ENCODE peak calls at places on chromosomes 3 and 15, in five cellular contexts. J is cardiac muscle cell, I is GM23248, L is H7, K is NT2/D1. U is an unnamed sample. For H3K36me3, the result is how much of the 10 kb centered on the place peaks cover.

GRCh38 chr3:64824281-64824980 is 136.6 kb upstream of the ADAMTS9 start:
- DNase-seq in J (no peak), I (no peak), L (no peak), K (no peak), U (no peak)

GRCh38 chr3:127457094-127457475 is 133.4 kb downstream of the TPRA1 start:
- DNase-seq in J (peak), I (peak), L (peak), K (no peak), U (no peak)

GRCh38 chr3:86978111-86978528 is 12.8 kb downstream of the VGLL3 start:
- DNase-seq in J (no peak), I (peak), L (no peak), K (no peak), U (peak)

GRCh38 chr15:40249477-40250303 is 10.8 kb downstream of the PAK6 start:
- DNase-seq in J (no peak), I (peak), L (peak), K (no peak), U (no peak)

GRCh38 chr15:68375716-68376220 is 56.2 kb downstream of the ITGA11 start:
- DNase-seq in J (no peak), I (no peak), L (no peak), K (no peak), U (no peak)

GRCh38 chr3:123054422-123054821 is 12.4 kb upstream of the PDIA5 start:
- DNase-seq in J (no peak), I (no peak), L (no peak), K (no peak), U (peak)

GRCh38 chr15:94834494-94834893 is 603.1 kb downstream of the MCTP2 start:
- DNase-seq in J (no peak), I (no peak), L (no peak), K (no peak), U (no peak)

GRCh38 chr3:40308725-40309438 is 625 bp upstream of the EIF1B start:
- DNase-seq in J (no peak), I (no peak), L (no peak), K (no peak), U (no peak)

GRCh38 chr3:173553635-173554280 is 156.2 kb downstream of the NLGN1 start:
- DNase-seq in J (peak), I (peak), L (peak), K (peak), U (peak)

GRCh38 chr3:45596290-45596791 is 1.8 kb downstream of the LIMD1 start:
- DNase-seq in J (no peak), I (no peak), L (no peak), K (no peak), U (no peak)

GRCh38 chr15:34837246-34838016 is 42.1 kb upstream of the ACTC1 start:
- DNase-seq in J (no peak), I (peak), L (no peak), K (no peak), U (peak)

GRCh38 chr3:43238801-43239200 is 47.5 kb upstream of the SNRK start:
- DNase-seq in J (no peak), I (no peak), L (no peak), K (no peak), U (no peak)

GRCh38 chr15:85532689-85533088 is 152.3 kb downstream of the AKAP13 start:
- DNase-seq in J (no peak), I (no peak), L (no peak), K (no peak), U (peak)

GRCh38 chr15:65558336-65558735 is 28.1 kb downstream of the HACD3 start:
- DNase-seq in J (no peak), I (peak), L (no peak), K (no peak), U (no peak)

GRCh38 chr15:60787737-60788513 is 309.0 kb upstream of the ICE2 start:
- DNase-seq in J (no peak), I (peak), L (peak), K (no peak), U (no peak)

GRCh38 chr3:151445283-151446001 is 15.4 kb downstream of the IGSF10 start:
- DNase-seq in J (no peak), I (peak), L (no peak), K (no peak), U (peak)

GRCh38 chr3:46861293-46861995 is 1.8 kb downstream of the MYL3 start:
- DNase-seq in J (peak), I (no peak), L (no peak), K (no peak), U (no peak)

GRCh38 chr3:31653464-31653863 is 120.7 kb downstream of the STT3B start:
- DNase-seq in J (no peak), I (no peak), L (no peak), K (no peak), U (no peak)

GRCh38 chr3:143737065-143737464 is 111.2 kb downstream of the SLC9A9 start:
- DNase-seq in J (no peak), I (peak), L (no peak), K (no peak), U (no peak)

GRCh38 chr3:146128939-146129338 is 32.0 kb downstream of the PLOD2 start:
- DNase-seq in J (no peak), I (no peak), L (no peak), K (no peak), U (no peak)

GRCh38 chr3:38560284-38560683 is 64.1 kb downstream of the EXOG start:
- DNase-seq in J (no peak), I (no peak), L (no peak), K (no peak), U (no peak)

GRCh38 chr15:69523010-69524001 is 70.7 kb downstream of the RPLP1 start:
- DNase-seq in J (peak), I (peak), L (peak), K (peak), U (peak)

GRCh38 chr15:65207280-65207679 is 4.0 kb downstream of the CILP start:
- DNase-seq in J (no peak), I (no peak), L (no peak), K (no peak), U (no peak)

GRCh38 chr15:83379574-83379973 is 67.6 kb upstream of the SH3GL3 start:
- DNase-seq in J (no peak), I (peak), L (peak), K (no peak), U (peak)

GRCh38 chr15:92636401-92636949 is 19.1 kb downstream of the FAM174B start:
- DNase-seq in J (no peak), I (no peak), L (no peak), K (no peak), U (no peak)

GRCh38 chr3:52210037-52210436 is 12.1 kb downstream of the ALAS1 start:
- DNase-seq in J (no peak), I (no peak), L (no peak), K (no peak), U (no peak)

GRCh38 chr3:168870892-168871291 is 775.2 kb upstream of the GOLIM4 start:
- DNase-seq in J (no peak), I (peak), L (no peak), K (no peak), U (no peak)

GRCh38 chr3:186099178-186099577 is 9.7 kb downstream of the ETV5 start:
- DNase-seq in J (peak), I (peak), L (no peak), K (no peak), U (peak)

GRCh38 chr3:156630081-156630772 is 44.2 kb upstream of the TIPARP start:
- DNase-seq in J (no peak), I (peak), L (peak), K (no peak), U (no peak)

GRCh38 chr3:127675651-127676391 is 3.1 kb downstream of the ABTB1 start:
- DNase-seq in J (no peak), I (no peak), L (no peak), K (no peak), U (no peak)

GRCh38 chr15:96619171-96619570 is 288.7 kb downstream of the NR2F2 start:
- DNase-seq in J (peak), I (no peak), L (peak), K (peak), U (no peak)

GRCh38 chr3:16328124-16328523 is 63.1 kb downstream of the OXNAD1 start:
- DNase-seq in J (no peak), I (no peak), L (no peak), K (no peak), U (no peak)

GRCh38 chr3:195760345-195760983 is 39.7 kb downstream of the MUC20 start:
- DNase-seq in J (no peak), I (no peak), L (peak), K (no peak), U (no peak)

GRCh38 chr15:100468265-100468664 is 60.5 kb downstream of the CERS3 start:
- DNase-seq in J (peak), I (peak), L (no peak), K (no peak), U (peak)

GRCh38 chr15:67085818-67086649 is 20.6 kb downstream of the SMAD3 start:
- DNase-seq in J (no peak), I (peak), L (no peak), K (no peak), U (no peak)

GRCh38 chr3:13879946-13880810 is at the start of gene WNT7A:
- DNase-seq in J (peak), I (peak), L (peak), K (no peak), U (peak)

GRCh38 chr3:13879102-13879945 is 547 bp downstream of the WNT7A start:
- DNase-seq in J (peak), I (no peak), L (peak), K (no peak), U (no peak)

GRCh38 chr3:13880811-13881156 is 913 bp upstream of the WNT7A start:
- DNase-seq in J (no peak), I (no peak), L (no peak), K (no peak), U (no peak)

GRCh38 chr3:13877911-13878710 is 1.8 kb downstream of the WNT7A start:
- DNase-seq in J (peak), I (no peak), L (peak), K (no peak), U (no peak)

DNA sequence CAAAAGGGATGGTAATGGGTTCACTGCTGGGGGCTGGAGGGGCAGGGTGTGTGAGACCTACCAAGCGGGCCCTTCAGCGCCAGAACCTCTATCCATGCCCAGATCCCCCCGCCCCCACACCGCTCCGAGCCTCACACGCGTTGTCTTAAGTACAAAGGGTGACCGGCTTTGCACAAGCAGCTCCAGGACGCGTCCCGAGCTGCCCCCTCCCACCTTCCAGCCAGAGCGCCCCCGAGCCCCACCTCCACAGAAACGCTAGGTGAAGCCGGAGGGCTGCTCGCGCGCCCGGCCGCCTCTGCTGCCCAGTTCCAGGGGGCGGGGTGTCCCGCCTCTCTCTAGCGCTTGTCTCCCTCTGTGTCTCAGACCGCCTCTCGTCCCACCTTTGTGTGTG is 1.2 kb downstream of the WNT7A start:
- DNase-seq in J (peak), I (no peak), L (peak), K (no peak), U (no peak)
- H3K4me3 ChIP-seq in J (peak), I (no peak), L (peak), K (peak), U (no peak)

GRCh38 chr15:32637704-32638103 is 3.8 kb upstream of the SCG5 start:
- DNase-seq in J (no peak), I (no peak), L (no peak), K (no peak), U (no peak)
- H3K36me3 ChIP-seq in J (under half), I (under half), L (under half), K (half or more), U (half or more)

GRCh38 chr3:170154569-170155143 is 26.9 kb downstream of the PHC3 start:
- DNase-seq in J (peak), I (no peak), L (no peak), K (no peak), U (no peak)
- H3K4me3 ChIP-seq in J (no peak), I (no peak), L (no peak), K (no peak), U (no peak)

DNA sequence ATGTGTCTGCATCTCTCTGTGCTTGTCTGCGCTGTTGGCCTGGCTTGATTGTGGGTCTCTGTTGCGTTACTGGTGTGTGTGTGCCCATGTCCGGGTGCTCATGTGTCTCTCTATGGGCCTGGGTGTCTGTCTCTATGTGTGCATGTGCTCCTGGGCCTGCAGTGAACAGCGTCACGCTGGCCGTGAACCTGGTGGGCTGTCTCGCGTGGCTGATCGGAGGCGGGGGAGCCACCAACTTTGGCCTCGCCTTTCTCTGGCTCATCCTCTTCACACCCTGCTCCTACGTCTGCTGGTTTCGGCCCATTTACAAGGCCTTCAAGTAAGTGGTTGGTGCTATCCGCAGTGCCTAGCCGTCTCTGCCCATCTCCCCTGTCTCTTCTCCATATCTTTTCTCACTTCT is 7.0 kb upstream of the PPCDC start:
- DNase-seq in J (no peak), I (no peak), L (no peak), K (no peak), U (no peak)
- H3K36me3 ChIP-seq in J (under half), I (under half), L (under half), K (under half), U (under half)

GRCh38 chr15:62488383-62488782 is 323.3 kb upstream of the C2CD4B start:
- DNase-seq in J (no peak), I (no peak), L (no peak), K (no peak), U (no peak)

GRCh38 chr15:62482715-62483429 is 317.8 kb upstream of the C2CD4B start:
- DNase-seq in J (peak), I (peak), L (peak), K (peak), U (peak)

GRCh38 chr15:62483817-62484216 is 318.7 kb upstream of the C2CD4B start:
- DNase-seq in J (no peak), I (peak), L (no peak), K (no peak), U (peak)

GRCh38 chr15:62485170-62485720 is 320.2 kb upstream of the C2CD4B start:
- DNase-seq in J (peak), I (no peak), L (no peak), K (no peak), U (no peak)

DNA sequence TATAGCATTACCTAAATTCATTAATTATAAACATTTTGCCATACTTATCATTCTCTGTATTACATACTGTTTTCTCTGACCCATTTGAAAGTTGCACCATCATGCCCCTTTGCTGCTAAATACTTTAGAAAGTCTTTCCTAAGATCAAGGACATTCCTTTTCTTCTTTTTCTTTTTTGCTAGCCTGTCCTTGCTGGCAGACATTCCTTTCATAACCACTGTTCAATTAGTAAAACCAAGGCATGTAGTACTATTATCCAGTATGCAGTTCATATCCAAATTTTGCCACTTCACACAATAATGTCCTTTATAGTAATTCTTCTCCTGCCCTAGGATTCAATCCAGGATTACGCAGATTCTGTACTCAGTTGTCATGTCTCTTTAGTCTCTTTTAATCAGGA is 321.0 kb upstream of the C2CD4B start:
- DNase-seq in J (no peak), I (peak), L (no peak), K (no peak), U (no peak)
- H3K4me3 ChIP-seq in J (no peak), I (no peak), L (no peak), K (no peak), U (no peak)

U was measured in MG63.